ENCODE peak calls at places on chromosomes 1 and 21, in four cellular contexts. Z is K562, C is GM12878, R is HepG2. A is an unnamed sample.

GRCh38 chr21:21468003-21468402 is 469.8 kb downstream of the NCAM2 start:
- DNase-seq in R (no peak), C (no peak), Z (no peak), A (no peak)

GRCh38 chr1:219883400-219884332 is 44.7 kb downstream of the SLC30A10 start:
- DNase-seq in C (no peak), R (peak), Z (peak), A (peak)

GRCh38 chr1:159197767-159198557 is 6.7 kb upstream of the ACKR1 start:
- DNase-seq in R (peak), Z (peak), C (no peak), A (peak)

GRCh38 chr1:26058052-26058595 is 9.3 kb downstream of the TRIM63 start:
- DNase-seq in Z (no peak), R (no peak), C (no peak), A (no peak)

GRCh38 chr21:28884976-28885852 is 107.5 kb downstream of the LTN1 start:
- DNase-seq in R (peak), Z (peak), C (peak), A (peak)

GRCh38 chr1:43293896-43294760 is 6.7 kb upstream of the TIE1 start:
- DNase-seq in R (no peak), C (no peak), Z (no peak), A (no peak)

GRCh38 chr21:41753001-41753725 is 13.7 kb downstream of the RIPK4 start:
- DNase-seq in Z (no peak), R (no peak), C (no peak), A (no peak)

GRCh38 chr1:113647121-113647520 is 112.2 kb downstream of the PHTF1 start:
- DNase-seq in Z (no peak), R (no peak), C (no peak), A (no peak)

GRCh38 chr1:62476525-62477219 is 39.8 kb downstream of the USP1 start:
- DNase-seq in R (no peak), C (no peak), Z (no peak), A (no peak)

GRCh38 chr1:162633327-162633762 is 1.1 kb downstream of the DDR2 start:
- DNase-seq in Z (no peak), R (no peak), C (peak), A (no peak)

GRCh38 chr1:166020229-166020628 is 146.6 kb downstream of the FAM78B start:
- DNase-seq in Z (no peak), R (no peak), C (no peak), A (no peak)

GRCh38 chr1:3149277-3149676 is 80.3 kb downstream of the PRDM16 start:
- DNase-seq in C (no peak), R (no peak), Z (no peak), A (no peak)

GRCh38 chr1:196143602-196144342 is 464.5 kb downstream of the KCNT2 start:
- DNase-seq in R (no peak), C (no peak), Z (no peak), A (peak)

GRCh38 chr1:202623075-202623474 is 87.2 kb downstream of the SYT2 start:
- DNase-seq in Z (peak), C (no peak), R (no peak), A (no peak)

GRCh38 chr1:7069888-7070287 is 284.6 kb downstream of the CAMTA1 start:
- DNase-seq in C (no peak), Z (no peak), R (no peak), A (peak)

GRCh38 chr21:45530423-45531113 is 11.7 kb downstream of the SLC19A1 start:
- DNase-seq in R (no peak), C (no peak), Z (no peak), A (peak)

GRCh38 chr1:198620951-198621824 is 17.7 kb upstream of the PTPRC start:
- DNase-seq in C (peak), R (no peak), Z (no peak), A (no peak)

GRCh38 chr1:86016076-86016746 is 140.4 kb downstream of the COL24A1 start:
- DNase-seq in C (no peak), R (no peak), Z (no peak), A (no peak)

GRCh38 chr1:30757976-30758688 is 558 bp upstream of the LAPTM5 start:
- DNase-seq in Z (no peak), R (no peak), C (no peak), A (no peak)
- TF ChIP-seq ESRRA in Z (no peak), R (no peak), C (no peak), A (no peak)

GRCh38 chr1:227961651-227962050 is 13.9 kb upstream of the WNT9A start:
- DNase-seq in C (no peak), R (no peak), Z (no peak), A (no peak)
- TF ChIP-seq SP1 in C (no peak), R (no peak), Z (no peak), A (no peak)

DNA sequence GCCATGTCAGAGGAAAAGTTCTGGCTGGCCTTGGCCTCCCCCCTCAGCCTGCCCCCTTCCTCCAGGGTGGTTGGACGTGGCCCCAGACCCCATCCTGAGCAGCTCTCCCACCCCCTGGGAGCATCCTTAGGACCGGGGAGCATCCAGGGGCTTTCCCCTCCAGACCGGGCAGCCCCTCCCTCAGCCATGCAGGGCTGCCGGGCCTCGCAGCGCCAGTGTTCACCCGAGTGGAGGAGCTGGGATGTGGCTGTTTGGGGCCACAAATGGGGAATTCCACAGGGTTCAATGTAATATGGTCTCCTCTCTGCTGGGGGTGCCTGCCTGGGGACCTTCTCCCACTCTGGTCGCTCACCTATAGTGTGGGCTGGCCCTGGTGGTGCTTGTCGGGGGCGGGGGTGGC is 4.2 kb upstream of the PFKL start:
- DNase-seq in Z (no peak), C (no peak), R (no peak), A (no peak)
- TF ChIP-seq ESRRA in Z (no peak), C (no peak), R (no peak), A (no peak)

DNA sequence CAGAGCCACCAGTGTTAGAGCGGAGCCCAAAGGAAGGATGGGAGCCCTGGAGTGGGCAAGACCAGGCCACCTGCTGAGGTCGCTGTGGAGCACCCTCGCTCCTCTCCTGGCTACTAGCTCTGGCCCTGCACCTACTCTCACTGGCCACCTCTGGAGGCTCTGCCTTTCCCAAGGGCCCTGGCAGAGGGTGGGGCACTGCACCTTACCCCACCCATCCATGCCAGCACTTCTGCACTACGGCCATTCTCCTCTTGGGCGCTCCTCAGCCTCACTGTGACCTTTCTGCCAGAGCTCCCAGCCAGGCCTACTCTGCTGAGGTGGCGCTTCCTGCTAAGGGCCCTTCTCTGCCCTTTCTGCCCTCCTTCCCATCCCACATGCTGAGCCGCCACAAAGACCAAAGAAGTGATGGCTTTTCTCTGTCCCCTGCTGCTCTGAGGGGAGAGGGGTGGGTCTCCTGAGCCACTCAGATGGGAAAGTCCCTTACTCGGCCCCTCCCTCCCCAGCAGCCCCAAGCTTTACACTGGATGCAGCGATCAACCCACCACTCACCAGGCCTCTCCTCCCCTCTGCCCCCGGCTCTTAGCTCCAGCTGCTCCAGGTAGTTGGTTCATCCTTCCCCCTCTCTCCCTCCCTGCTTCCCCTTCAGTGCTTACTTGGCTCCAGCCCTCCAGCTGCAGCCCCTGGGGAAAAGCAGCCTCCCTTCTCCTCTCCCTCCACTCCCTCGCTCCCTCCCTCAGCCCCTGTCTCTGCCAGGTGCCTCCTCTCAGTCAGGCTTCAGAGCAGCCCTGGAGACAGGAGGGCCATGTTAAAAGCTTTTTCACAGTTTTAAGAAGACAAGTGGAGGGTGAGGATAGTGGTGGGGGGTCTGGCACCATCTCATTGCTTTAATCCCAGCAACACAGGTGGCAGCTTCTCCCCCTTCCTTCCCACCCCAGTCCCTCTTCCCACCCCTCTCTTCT is 14.8 kb upstream of the TMEM222 start:
- DNase-seq in R (peak), Z (peak), C (no peak), A (peak)
- TF ChIP-seq SP1 in R (no peak), Z (no peak), C (no peak), A (peak)

GRCh38 chr1:185636848-185637247 is 97.3 kb upstream of the HMCN1 start:
- DNase-seq in R (no peak), Z (no peak), C (peak), A (no peak)

GRCh38 chr1:185628102-185628501 is 106.1 kb upstream of the HMCN1 start:
- DNase-seq in Z (no peak), R (no peak), C (no peak), A (no peak)

GRCh38 chr1:185634704-185635103 is 99.5 kb upstream of the HMCN1 start:
- DNase-seq in Z (no peak), C (no peak), R (no peak), A (no peak)

GRCh38 chr1:185627136-185627535 is 107.1 kb upstream of the HMCN1 start:
- DNase-seq in R (no peak), C (no peak), Z (no peak), A (no peak)

DNA sequence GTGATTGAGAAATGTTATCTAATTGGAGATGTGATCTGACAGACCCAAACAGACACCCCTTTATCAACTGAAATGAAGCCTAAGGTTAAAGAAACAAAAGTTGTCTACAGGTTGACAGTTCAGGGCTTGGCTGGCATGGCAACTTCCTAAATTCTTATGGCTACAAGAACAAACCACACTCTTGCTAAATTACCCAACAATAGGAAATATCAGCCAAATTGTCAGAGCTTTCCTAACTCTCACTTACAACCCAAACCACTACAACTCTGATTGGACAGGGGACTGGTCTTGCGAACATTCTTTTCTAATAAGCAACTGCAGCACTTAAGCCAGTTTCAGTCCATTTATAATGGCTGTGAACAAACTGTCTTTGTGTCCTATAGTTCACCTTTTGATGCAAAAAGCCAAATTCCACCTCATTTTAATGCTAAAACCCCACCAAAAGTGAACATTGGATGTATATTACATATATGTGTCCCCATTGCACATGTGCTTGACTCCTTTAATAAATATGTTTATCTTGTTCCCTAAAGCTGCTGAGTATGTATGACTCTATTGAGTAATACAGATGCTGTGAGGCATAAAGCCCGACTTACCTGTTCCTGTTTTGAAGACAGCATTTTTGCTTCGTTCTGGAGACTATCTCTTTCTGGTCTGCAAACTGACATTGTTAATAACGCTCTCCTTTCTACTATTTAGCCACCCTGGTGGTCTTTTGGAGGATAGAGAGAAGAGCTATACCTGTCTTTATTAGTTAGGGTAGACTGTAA is 101.3 kb upstream of the HMCN1 start:
- DNase-seq in R (no peak), Z (no peak), C (no peak), A (no peak)
- TF ChIP-seq ESRRA in R (no peak), Z (no peak), C (no peak), A (no peak)

GRCh38 chr1:168618887-168619286 is 42.5 kb downstream of the XCL1 start:
- DNase-seq in Z (no peak), C (no peak), R (no peak), A (no peak)

GRCh38 chr1:168613689-168614655 is 37.6 kb downstream of the XCL1 start:
- DNase-seq in Z (no peak), C (no peak), R (no peak), A (no peak)

GRCh38 chr1:168621356-168621755 is 45.0 kb downstream of the XCL1 start:
- DNase-seq in Z (no peak), R (no peak), C (no peak), A (no peak)

GRCh38 chr1:168615965-168616364 is 39.6 kb downstream of the XCL1 start:
- DNase-seq in Z (no peak), C (no peak), R (no peak), A (no peak)

DNA sequence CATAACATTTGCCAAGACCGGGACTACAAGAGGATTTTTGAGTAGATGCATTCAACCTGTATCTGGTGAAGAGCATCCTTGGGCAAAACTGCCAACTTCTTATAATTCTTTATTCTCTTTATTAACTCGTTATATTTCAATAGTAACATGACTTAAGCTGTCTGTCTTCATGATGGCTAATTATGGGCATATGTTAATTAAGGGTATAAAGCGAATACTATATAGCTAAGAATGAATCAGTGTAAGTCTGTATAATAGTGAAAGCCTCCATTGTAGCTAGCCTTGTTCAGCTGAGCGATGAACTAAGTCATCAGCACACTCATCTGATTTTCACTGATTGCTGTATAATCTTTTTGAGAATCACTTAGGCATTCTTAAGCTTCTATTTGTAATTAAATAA is 41.9 kb downstream of the XCL1 start:
- DNase-seq in Z (no peak), C (no peak), R (no peak), A (no peak)
- TF ChIP-seq SP1 in Z (no peak), C (no peak), R (no peak), A (no peak)

GRCh38 chr1:208030320-208031091 is 119.6 kb upstream of the CD34 start:
- DNase-seq in Z (no peak), R (no peak), C (no peak), A (no peak)

GRCh38 chr1:208033236-208033635 is 122.3 kb upstream of the CD34 start:
- DNase-seq in Z (no peak), R (no peak), C (no peak), A (no peak)

GRCh38 chr1:208029381-208030319 is 118.7 kb upstream of the CD34 start:
- DNase-seq in C (no peak), R (no peak), Z (no peak), A (no peak)

GRCh38 chr1:208031932-208032320 is 121.0 kb upstream of the CD34 start:
- DNase-seq in Z (no peak), R (no peak), C (no peak), A (no peak)

DNA sequence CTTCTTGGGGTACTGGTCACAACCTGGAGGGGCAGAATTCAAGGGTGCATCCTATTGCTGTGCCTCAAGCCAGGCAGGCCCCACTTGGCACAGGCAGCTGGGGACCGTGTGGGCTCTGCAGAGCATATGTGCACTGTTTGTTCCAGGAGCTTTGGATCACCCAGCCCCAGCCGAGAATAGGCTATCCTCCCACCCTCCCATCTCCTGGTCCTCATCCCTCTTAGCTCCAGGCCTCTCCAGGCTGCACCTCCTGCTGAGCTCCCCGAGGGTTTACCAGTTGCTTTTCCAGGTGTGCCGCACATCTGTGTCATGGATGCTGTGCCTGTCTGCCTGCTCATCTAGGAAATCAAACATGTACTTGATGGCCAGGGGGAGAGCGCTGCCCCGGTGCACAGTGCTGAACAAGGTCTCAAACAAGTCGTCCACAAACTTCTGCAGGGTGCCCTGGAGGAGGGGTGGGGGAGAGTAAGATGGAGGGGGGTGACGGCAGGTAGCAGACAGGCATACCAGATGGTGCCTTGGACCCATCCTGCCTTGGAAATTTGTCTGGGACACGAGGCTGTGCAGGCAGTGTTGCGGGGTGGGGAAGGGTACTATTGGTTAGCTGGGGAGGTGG is 120.5 kb upstream of the CD34 start:
- DNase-seq in Z (no peak), R (no peak), C (no peak), A (no peak)
- TF ChIP-seq ESRRA in Z (no peak), R (no peak), C (no peak), A (no peak)

GRCh38 chr1:225692517-225692879 is 39.6 kb upstream of the ENAH start:
- DNase-seq in Z (no peak), C (no peak), R (no peak), A (no peak)

GRCh38 chr1:225689882-225690459 is 37.0 kb upstream of the ENAH start:
- DNase-seq in Z (no peak), R (no peak), C (no peak), A (no peak)

GRCh38 chr1:225691861-225692516 is 39.1 kb upstream of the ENAH start:
- DNase-seq in R (no peak), Z (no peak), C (no peak), A (no peak)

GRCh38 chr1:225693085-225693698 is 40.3 kb upstream of the ENAH start:
- DNase-seq in C (no peak), Z (no peak), R (no peak), A (no peak)

DNA sequence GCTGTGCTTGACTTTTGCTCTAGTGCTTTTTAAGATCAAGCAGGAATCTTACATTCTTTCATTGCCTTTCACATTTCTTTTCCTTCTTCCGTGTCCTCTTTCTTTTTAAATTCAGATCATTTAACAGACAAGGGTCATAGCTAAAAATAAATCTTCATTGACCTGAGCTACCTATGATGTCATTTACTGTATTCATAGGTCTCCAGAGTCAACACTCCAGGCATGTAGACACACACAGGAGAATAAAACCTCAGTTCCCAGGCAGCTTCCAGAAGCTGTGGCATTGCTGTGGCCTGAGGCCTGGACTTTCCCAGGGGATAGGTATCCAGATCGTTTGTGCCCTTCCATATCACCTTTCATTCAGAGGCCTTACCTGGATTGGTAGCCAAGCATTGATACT is 38.5 kb upstream of the ENAH start:
- DNase-seq in C (no peak), Z (no peak), R (peak), A (no peak)
- TF ChIP-seq SP1 in C (no peak), Z (no peak), R (no peak), A (no peak)

A was measured in WTC11.